ENCODE peak calls at places on chromosomes 4 and X, in eight cellular contexts. U is neural crest cell, E is adrenal gland, O is dorsolateral prefrontal cortex, F is tibial nerve, M is LNCaP clone FGC, I is OCI-LY7, Y is tibial artery. Z is an unnamed sample.
A peak's percentile ranks its signal among the peaks of the same experiment; 100 is the strongest.

GRCh38 chr4:83170952-83171399 is 56.4 kb upstream of the PLAC8 start:
- DNase-seq in U (no peak), E (no peak), O (no peak), F (no peak), M (no peak), I (no peak), Y (no peak), Z (no peak)

GRCh38 chrX:131827935-131828334 is 195.2 kb upstream of the STK26 start:
- DNase-seq in U (no peak), E (no peak), O (no peak), F (no peak), M (no peak), I (peak; percentile 27), Y (no peak), Z (peak; percentile 33)

GRCh38 chrX:71216446-71216845 is 6.6 kb upstream of the GJB1 start:
- DNase-seq in U (no peak), E (no peak), O (no peak), F (no peak), M (no peak), I (peak; percentile 20), Y (no peak), Z (no peak)

GRCh38 chrX:102154218-102154860 is 1.4 kb downstream of the BEX5 start:
- DNase-seq in U (peak; percentile 2), E (no peak), O (peak; percentile 48), F (no peak), M (no peak), I (no peak), Y (no peak), Z (no peak)

GRCh38 chr4:120056249-120056648 is 10.4 kb downstream of the MAD2L1 start:
- DNase-seq in U (no peak), E (no peak), O (no peak), F (no peak), M (no peak), I (no peak), Y (no peak), Z (no peak)

GRCh38 chr4:183333202-183333601 is 11.0 kb upstream of the CLDN24 start:
- DNase-seq in U (no peak), E (no peak), O (no peak), F (no peak), M (no peak), I (no peak), Y (no peak), Z (no peak)

GRCh38 chr4:153467897-153468262 is 1.7 kb downstream of the TMEM131L start:
- DNase-seq in U (no peak), E (no peak), O (no peak), F (no peak), M (no peak), I (peak; percentile 66), Y (no peak), Z (no peak)

GRCh38 chr4:143384381-143384994 is 47.8 kb downstream of the GAB1 start:
- DNase-seq in U (no peak), E (no peak), O (no peak), F (no peak), M (no peak), I (no peak), Y (peak; percentile 62), Z (no peak)

GRCh38 chr4:122762520-122762919 is 30.0 kb downstream of the BBS12 start:
- DNase-seq in U (no peak), E (no peak), O (no peak), F (no peak), M (no peak), I (no peak), Y (no peak), Z (no peak)

GRCh38 chr4:22551550-22551949 is 35.7 kb upstream of the ADGRA3 start:
- DNase-seq in U (no peak), E (no peak), O (no peak), F (no peak), M (no peak), I (no peak), Y (no peak), Z (no peak)

GRCh38 chr4:140612356-140612755 is 43.6 kb upstream of the UCP1 start:
- DNase-seq in U (no peak), E (no peak), O (no peak), F (no peak), M (no peak), I (no peak), Y (no peak), Z (no peak)

GRCh38 chr4:95363579-95363965 is 185.2 kb downstream of the UNC5C start:
- DNase-seq in U (no peak), E (no peak), O (no peak), F (no peak), M (no peak), I (no peak), Y (no peak), Z (no peak)

GRCh38 chr4:166222271-166222670 is 349.2 kb downstream of the TLL1 start:
- DNase-seq in U (no peak), E (no peak), O (no peak), F (no peak), M (no peak), I (no peak), Y (no peak), Z (no peak)

GRCh38 chr4:123397276-123398150 is 918 bp downstream of the SPRY1 start:
- DNase-seq in U (peak; percentile 59), E (peak; percentile 43), O (peak; percentile 56), F (peak; percentile 26), M (no peak), I (peak; percentile 30), Y (peak; percentile 57), Z (peak; percentile 40)

GRCh38 chr4:147633643-147634042 is 16.4 kb downstream of the TMEM184C start:
- DNase-seq in U (no peak), E (no peak), O (no peak), F (no peak), M (no peak), I (no peak), Y (no peak), Z (no peak)

GRCh38 chr4:109472343-109472761 is 38.7 kb downstream of the SEC24B start:
- DNase-seq in U (no peak), E (no peak), O (no peak), F (no peak), M (no peak), I (no peak), Y (no peak), Z (no peak)

GRCh38 chrX:107700317-107700774 is 72.0 kb downstream of the PRPS1 start:
- DNase-seq in U (no peak), E (peak; percentile 68), O (no peak), F (peak; percentile 64), M (no peak), I (no peak), Y (peak; percentile 75), Z (no peak)
- TF ChIP-seq CTCF in U (no peak), E (no peak), O (no peak), F (no peak), M (no peak), I (no peak), Y (no peak), Z (no peak)

DNA sequence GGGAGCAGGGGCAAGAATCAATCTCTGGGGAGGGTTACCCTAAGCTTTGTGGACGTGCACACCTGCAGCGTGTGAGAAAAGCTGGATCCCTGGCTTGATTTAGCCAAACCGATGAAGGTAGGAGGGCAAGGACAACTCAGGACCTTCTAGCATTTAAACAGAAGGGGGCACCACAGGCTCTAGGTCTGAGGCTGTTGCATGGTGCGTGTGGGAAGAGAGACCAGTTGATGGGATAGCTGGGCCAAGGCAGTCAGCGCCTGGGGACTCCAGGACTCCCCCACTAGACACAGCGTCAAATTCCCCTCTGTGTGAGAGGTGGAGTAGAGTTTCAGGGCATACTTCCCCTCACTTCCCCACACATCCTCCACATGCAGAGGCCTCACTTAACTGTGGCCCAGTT is 4.3 kb downstream of the GABRQ start:
- DNase-seq in U (no peak), E (no peak), O (peak; percentile 52), F (no peak), M (no peak), I (no peak), Y (no peak), Z (no peak)
- TF ChIP-seq CTCF in U (no peak), E (no peak), O (peak; percentile 45), F (no peak), M (peak; percentile 30), I (peak; percentile 25), Y (no peak), Z (no peak)

DNA sequence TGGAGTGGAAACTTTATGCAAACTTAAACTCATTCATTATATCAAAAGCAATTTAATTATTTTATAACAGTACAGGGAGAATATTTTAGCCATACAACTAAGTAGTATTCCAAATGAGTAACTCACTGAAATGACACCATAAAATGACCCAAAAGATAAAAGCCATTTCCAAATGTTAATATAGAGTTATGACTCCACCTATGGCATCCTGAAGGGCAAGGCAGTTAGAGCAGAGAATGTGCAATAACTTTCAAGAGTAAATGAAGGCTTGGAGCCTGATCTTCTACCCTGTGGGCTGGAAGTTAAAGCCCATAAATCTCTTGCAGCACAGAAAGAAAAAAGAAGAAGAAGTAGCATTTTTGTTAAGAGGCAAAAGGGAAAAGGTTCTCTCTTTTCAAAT is 176.2 kb upstream of the SLIT2 start:
- DNase-seq in U (no peak), E (no peak), O (no peak), F (no peak), M (no peak), I (no peak), Y (no peak), Z (no peak)
- TF ChIP-seq CTCF in U (no peak), E (no peak), O (no peak), F (no peak), M (peak; percentile 31), I (no peak), Y (no peak), Z (no peak)

DNA sequence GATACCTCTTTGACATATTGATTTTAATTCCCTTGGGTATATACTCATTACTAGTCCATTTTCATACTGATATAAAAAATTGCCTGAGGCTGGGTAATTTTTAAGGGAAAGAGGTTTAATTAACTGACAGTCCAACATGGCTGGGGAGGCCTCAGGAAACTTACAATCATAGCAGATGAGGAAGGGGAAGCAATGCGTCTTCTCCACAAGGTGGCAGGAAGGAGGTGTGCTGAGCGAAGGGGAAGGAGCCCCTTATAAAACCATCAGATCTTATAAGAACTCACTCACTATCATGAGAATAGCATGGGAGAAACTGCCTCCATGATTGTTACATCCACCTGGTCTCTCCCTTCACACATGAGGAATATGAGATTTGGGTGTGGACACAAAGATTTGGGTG is 42.4 kb downstream of the MSX1 start:
- DNase-seq in U (no peak), E (no peak), O (no peak), F (no peak), M (no peak), I (peak; percentile 57), Y (no peak), Z (no peak)
- TF ChIP-seq CTCF in U (peak; percentile 25), E (no peak), O (no peak), F (no peak), M (peak; percentile 22), I (peak; percentile 74), Y (no peak), Z (no peak)

GRCh38 chr4:79237836-79238235 is 88.0 kb downstream of the NAA11 start:
- DNase-seq in U (no peak), E (no peak), O (no peak), F (no peak), M (no peak), I (no peak), Y (no peak), Z (no peak)

GRCh38 chr4:79247695-79248394 is 78.0 kb downstream of the NAA11 start:
- DNase-seq in U (no peak), E (no peak), O (no peak), F (no peak), M (no peak), I (no peak), Y (no peak), Z (no peak)

GRCh38 chr4:79241846-79242245 is 84.0 kb downstream of the NAA11 start:
- DNase-seq in U (no peak), E (no peak), O (no peak), F (no peak), M (peak; percentile 2), I (no peak), Y (no peak), Z (no peak)
- TF ChIP-seq CTCF in U (no peak), E (no peak), O (no peak), F (no peak), M (peak; percentile 43), I (peak; percentile 42), Y (no peak), Z (no peak)